ENCODE peak calls at places on chromosomes 1 and 21, in four cellular contexts. H, N, U and F are unnamed samples.

GRCh38 chr1:41109316-41110263 is 88.1 kb upstream of the SLFNL1 start:
- DNase-seq in H (no peak), N (no peak), U (no peak), F (no peak)

GRCh38 chr1:60924964-60925798 is 157.2 kb upstream of the NFIA start:
- DNase-seq in H (no peak), N (no peak), U (no peak), F (no peak)

GRCh38 chr1:28099050-28099769 is 10.8 kb upstream of the EYA3 start:
- DNase-seq in H (no peak), N (no peak), U (no peak), F (no peak)

GRCh38 chr1:14660795-14661194 is 62.3 kb downstream of the KAZN start:
- DNase-seq in H (peak), N (no peak), U (no peak), F (no peak)

GRCh38 chr1:32650752-32651460 is at the start of gene RBBP4:
- DNase-seq in H (peak), N (peak), U (peak), F (peak)

GRCh38 chr1:212814989-212815388 is 23.3 kb downstream of the TATDN3 start:
- DNase-seq in H (peak), N (no peak), U (no peak), F (no peak)

GRCh38 chr1:91730781-91731732 is 154.9 kb downstream of the TGFBR3 start:
- DNase-seq in H (no peak), N (no peak), U (no peak), F (no peak)

GRCh38 chr1:98221926-98222325 is 301.1 kb upstream of the DPYD start:
- DNase-seq in H (no peak), N (no peak), U (no peak), F (no peak)

GRCh38 chr1:31872658-31873636 is 57.1 kb upstream of the SPOCD1 start:
- DNase-seq in H (no peak), N (no peak), U (no peak), F (no peak)

GRCh38 chr1:201742476-201742875 is 86.5 kb upstream of the IPO9 start:
- DNase-seq in H (no peak), N (no peak), U (no peak), F (no peak)

GRCh38 chr21:45347712-45348477 is 57.1 kb upstream of the COL18A1 start:
- DNase-seq in H (no peak), N (no peak), U (no peak), F (no peak)

GRCh38 chr1:83559531-83559930 is 439.4 kb downstream of the TTLL7 start:
- DNase-seq in H (no peak), N (no peak), U (no peak), F (no peak)

GRCh38 chr1:63980706-63981407 is 207.0 kb downstream of the ROR1 start:
- DNase-seq in H (no peak), N (no peak), U (no peak), F (no peak)

GRCh38 chr1:219782311-219782710 is 146.0 kb downstream of the SLC30A10 start:
- DNase-seq in H (no peak), N (no peak), U (no peak), F (no peak)

GRCh38 chr1:26696191-26696644 is 403 bp downstream of the ARID1A start:
- DNase-seq in H (no peak), N (peak), U (no peak), F (no peak)

GRCh38 chr1:246035060-246035531 is 472.0 kb downstream of the SMYD3 start:
- DNase-seq in H (no peak), N (no peak), U (no peak), F (no peak)

GRCh38 chr1:45327644-45328515 is 1.2 kb downstream of the HPDL start:
- DNase-seq in H (peak), N (no peak), U (no peak), F (no peak)

GRCh38 chr1:15761729-15762128 is 3.1 kb downstream of the FBLIM1 start:
- DNase-seq in H (no peak), N (no peak), U (no peak), F (no peak)

GRCh38 chr1:200304146-200304545 is 105.7 kb downstream of the ZNF281 start:
- DNase-seq in H (no peak), N (no peak), U (no peak), F (no peak)